ENCODE peak calls at places on chromosomes 7 and 10, in five cellular contexts. V is NT2/D1, E is GM06990, K is dorsolateral prefrontal cortex, A is astrocyte. Y is an unnamed sample. For H3K27me3, the result is how much of the 10 kb centered on the place peaks cover.

GRCh38 chr10:84205049-84205852 is 10.9 kb downstream of the CDHR1 start:
- DNase-seq in V (peak), E (peak), K (peak), A (no peak), Y (peak)

GRCh38 chr7:96331233-96331632 is 9.3 kb upstream of the SLC25A13 start:
- DNase-seq in V (no peak), E (no peak), K (no peak), A (no peak), Y (no peak)

GRCh38 chr7:16579216-16579615 is 52.6 kb downstream of the LRRC72 start:
- DNase-seq in V (no peak), E (no peak), K (no peak), A (no peak), Y (no peak)

GRCh38 chr7:27160546-27161213 is 4.2 kb upstream of the HOXA7 start:
- DNase-seq in V (peak), E (peak), K (peak), A (peak), Y (peak)

GRCh38 chr10:70088299-70088698 is 35.7 kb downstream of the MACROH2A2 start:
- DNase-seq in V (no peak), E (no peak), K (no peak), A (no peak), Y (no peak)

GRCh38 chr7:16026253-16027020 is 340.0 kb upstream of the MEOX2 start:
- DNase-seq in V (no peak), E (no peak), K (no peak), A (peak), Y (peak)

GRCh38 chr10:121974535-121975294 is at the start of gene NSMCE4A:
- DNase-seq in V (peak), E (peak), K (peak), A (peak), Y (peak)

GRCh38 chr7:99729501-99730261 is 5.3 kb downstream of the CYP3A7 start:
- DNase-seq in V (no peak), E (no peak), K (no peak), A (no peak), Y (no peak)

GRCh38 chr7:77537595-77538185 is 595 bp downstream of the PTPN12 start:
- DNase-seq in V (peak), E (peak), K (no peak), A (peak), Y (peak)

GRCh38 chr10:101552445-101552844 is 35.6 kb downstream of the POLL start:
- DNase-seq in V (no peak), E (no peak), K (no peak), A (no peak), Y (no peak)

GRCh38 chr7:101686030-101686429 is 56.9 kb upstream of the MYL10 start:
- DNase-seq in V (no peak), E (no peak), K (no peak), A (no peak), Y (no peak)

GRCh38 chr7:79735012-79735411 is 281.5 kb upstream of the MAGI2 start:
- DNase-seq in V (no peak), E (no peak), K (no peak), A (no peak), Y (no peak)

GRCh38 chr10:22023508-22023907 is 20.0 kb upstream of the DNAJC1 start:
- DNase-seq in V (no peak), E (no peak), K (no peak), A (no peak), Y (no peak)

GRCh38 chr10:11469575-11470391 is 141.7 kb downstream of the USP6NL start:
- DNase-seq in V (no peak), E (no peak), K (no peak), A (no peak), Y (no peak)

GRCh38 chr10:44458671-44459403 is 73.9 kb upstream of the CXCL12 start:
- DNase-seq in V (no peak), E (no peak), K (no peak), A (no peak), Y (no peak)

GRCh38 chr7:62361-63116 is 129.8 kb upstream of the FAM20C start:
- DNase-seq in V (no peak), E (no peak), K (no peak), A (no peak), Y (no peak)

GRCh38 chr10:27192284-27192683 is 37.1 kb downstream of the MASTL start:
- DNase-seq in V (no peak), E (no peak), K (no peak), A (peak), Y (peak)

GRCh38 chr10:78053201-78053868 is 19.7 kb downstream of the RPS24 start:
- DNase-seq in V (no peak), E (no peak), K (no peak), A (peak), Y (peak)

GRCh38 chr7:234041-234711 is 41.8 kb downstream of the FAM20C start:
- DNase-seq in V (no peak), E (no peak), K (no peak), A (no peak), Y (no peak)

GRCh38 chr7:1415389-1415990 is 43.8 kb downstream of the MICALL2 start:
- DNase-seq in V (no peak), E (no peak), K (no peak), A (no peak), Y (no peak)
- H3K27me3 ChIP-seq in V (under half), E (under half), K (under half), A (under half), Y (under half)

DNA sequence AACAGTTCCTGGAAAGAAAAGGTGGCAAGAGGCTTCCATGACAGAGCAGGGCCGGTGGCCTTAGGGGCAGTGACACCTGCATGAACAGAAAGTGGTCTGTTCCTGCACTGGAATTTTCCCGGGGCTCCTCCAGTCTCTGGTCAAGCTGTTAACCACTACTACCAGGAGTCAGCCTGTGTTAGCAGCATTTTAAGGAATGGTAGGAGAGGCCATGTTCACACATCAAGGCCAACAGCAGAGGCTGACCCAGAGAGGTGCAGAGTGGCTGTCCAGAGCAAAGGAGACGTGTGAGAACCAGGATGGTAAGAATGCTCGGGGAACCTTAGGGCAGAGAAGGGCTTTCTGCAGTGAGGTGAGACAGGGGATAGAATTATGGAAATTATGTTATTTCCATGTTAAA is 8.5 kb downstream of the H2BK1 start:
- DNase-seq in V (no peak), E (no peak), K (no peak), A (no peak), Y (no peak)
- H3K27me3 ChIP-seq in V (under half), E (under half), K (under half), A (under half), Y (under half)

GRCh38 chr10:133160813-133161471 is 923 bp downstream of the KNDC1 start:
- DNase-seq in V (no peak), E (no peak), K (no peak), A (no peak), Y (no peak)
- H3K27me3 ChIP-seq in V (under half), E (under half), K (under half), A (under half), Y (under half)

GRCh38 chr10:71641986-71642385 is 77.6 kb downstream of the C10orf105 start:
- DNase-seq in V (no peak), E (no peak), K (no peak), A (no peak), Y (no peak)
- H3K27me3 ChIP-seq in V (under half), E (under half), K (under half), A (under half), Y (under half)

GRCh38 chr10:46062735-46063428 is 16.8 kb upstream of the MSMB start:
- DNase-seq in V (no peak), E (no peak), K (no peak), A (no peak), Y (no peak)

GRCh38 chr10:46060706-46061105 is 14.6 kb upstream of the MSMB start:
- DNase-seq in V (no peak), E (no peak), K (no peak), A (no peak), Y (no peak)

GRCh38 chr10:46068117-46068516 is 22.0 kb upstream of the MSMB start:
- DNase-seq in V (no peak), E (no peak), K (no peak), A (no peak), Y (no peak)

GRCh38 chr10:46068905-46069304 is 22.8 kb upstream of the MSMB start:
- DNase-seq in V (no peak), E (no peak), K (no peak), A (no peak), Y (no peak)

GRCh38 chr10:46064269-46064817 is 18.3 kb upstream of the MSMB start:
- DNase-seq in V (no peak), E (no peak), K (no peak), A (no peak), Y (no peak)
- H3K27me3 ChIP-seq in V (under half), E (under half), K (under half), A (under half), Y (under half)